ENCODE peak calls at places on chromosomes 1 and 21, in eight cellular contexts. G is H9; O is CD8-positive, alpha-beta T cell; D is IMR-90; C is Karpas-422; P is thoracic aorta; L is CD8-positive, alpha-beta memory T cell; Z is lower lobe of right lung. W is an unnamed sample. For H3K4me1 and H3K9me3, the result is how much of the 10 kb centered on the place peaks cover.

GRCh38 chr1:54081306-54082270 is 28.2 kb downstream of the TCEANC2 start:
- DNase-seq in O (peak), C (peak), P (no peak), Z (peak), G (peak), D (peak), L (peak), W (peak)

GRCh38 chr1:108053291-108054023 is 88.5 kb upstream of the VAV3 start:
- DNase-seq in P (no peak), L (no peak), Z (no peak), C (no peak), D (peak), O (no peak), G (no peak), W (no peak)

GRCh38 chr1:114154146-114154962 is 685 bp upstream of the SYT6 start:
- DNase-seq in P (no peak), L (no peak), O (no peak), Z (peak), C (no peak), D (no peak), G (peak), W (no peak)

GRCh38 chr1:57707631-57708030 is 283.8 kb upstream of the DAB1 start:
- DNase-seq in O (no peak), P (no peak), D (no peak), L (no peak), Z (no peak), G (no peak), C (peak), W (no peak)

GRCh38 chr1:219298581-219299148 is 125.0 kb downstream of the LYPLAL1 start:
- DNase-seq in Z (no peak), L (no peak), G (no peak), D (peak), O (no peak), P (no peak), C (no peak), W (no peak)

GRCh38 chr1:208030320-208031091 is 119.6 kb upstream of the CD34 start:
- DNase-seq in C (no peak), D (peak), Z (no peak), O (no peak), G (no peak), L (no peak), P (no peak), W (no peak)

GRCh38 chr1:28789816-28790215 is 22.2 kb upstream of the OPRD1 start:
- DNase-seq in G (no peak), P (no peak), Z (no peak), L (no peak), D (no peak), O (no peak), C (no peak), W (no peak)

GRCh38 chr1:1059494-1060280 is 14.4 kb downstream of the RNF223 start:
- DNase-seq in G (peak), Z (peak), O (peak), D (peak), P (peak), C (peak), L (peak), W (peak)

GRCh38 chr1:29289493-29289892 is 53.2 kb downstream of the PTPRU start:
- DNase-seq in C (no peak), G (no peak), P (no peak), Z (no peak), O (no peak), D (no peak), L (no peak), W (no peak)

GRCh38 chr1:167518331-167518700 is at the start of gene CD247:
- DNase-seq in L (peak), O (peak), C (no peak), Z (no peak), G (no peak), D (no peak), P (no peak), W (no peak)

GRCh38 chr1:2896824-2897223 is 95.3 kb upstream of the TTC34 start:
- DNase-seq in L (no peak), G (no peak), C (no peak), P (no peak), Z (no peak), D (no peak), O (no peak), W (no peak)

GRCh38 chr1:46202975-46203737 is at the start of gene LURAP1:
- DNase-seq in D (peak), P (no peak), Z (peak), L (peak), G (peak), C (no peak), O (no peak), W (no peak)

GRCh38 chr1:183277821-183278735 is 92.0 kb downstream of the LAMC2 start:
- DNase-seq in Z (no peak), O (no peak), L (no peak), C (no peak), G (no peak), P (no peak), D (peak), W (no peak)

GRCh38 chr1:183278736-183279591 is 92.9 kb downstream of the LAMC2 start:
- DNase-seq in G (no peak), C (peak), P (no peak), D (peak), O (no peak), L (no peak), Z (no peak), W (no peak)

GRCh38 chr1:183274836-183275235 is 88.8 kb downstream of the LAMC2 start:
- DNase-seq in Z (no peak), G (peak), L (no peak), P (no peak), O (no peak), D (no peak), C (no peak), W (no peak)

GRCh38 chr1:183275322-183275721 is 89.3 kb downstream of the LAMC2 start:
- DNase-seq in C (no peak), D (no peak), O (no peak), L (no peak), Z (no peak), G (peak), P (no peak), W (no peak)

DNA sequence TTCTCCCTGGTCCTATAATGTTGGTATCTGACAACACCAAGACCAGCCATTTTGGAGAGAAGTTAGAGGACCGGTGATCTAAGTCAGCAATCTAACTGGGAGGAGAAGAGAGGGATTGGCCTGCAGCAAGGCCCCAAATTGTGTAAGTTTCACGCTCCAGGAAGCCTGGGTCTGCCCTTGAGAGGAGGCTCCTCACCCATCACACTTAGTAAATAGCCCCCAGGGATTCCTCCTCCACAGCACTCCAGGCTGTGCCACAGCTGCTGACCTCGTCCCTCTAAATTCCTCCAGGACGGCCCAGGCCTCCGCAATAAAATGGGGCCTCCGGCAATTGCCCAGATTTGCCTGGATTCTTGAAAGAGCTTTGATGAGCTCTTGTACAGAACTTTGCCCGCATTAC is 90.3 kb downstream of the LAMC2 start:
- DNase-seq in Z (no peak), G (peak), L (no peak), O (no peak), C (no peak), D (no peak), P (no peak), W (no peak)
- H3K4me1 ChIP-seq in Z (under half), G (under half), L (under half), O (under half), C (under half), D (under half), P (under half), W (under half)

GRCh38 chr21:39822042-39822441 is 45.2 kb upstream of the PCP4 start:
- DNase-seq in P (no peak), L (no peak), Z (no peak), C (no peak), G (no peak), O (no peak), D (no peak), W (no peak)

DNA sequence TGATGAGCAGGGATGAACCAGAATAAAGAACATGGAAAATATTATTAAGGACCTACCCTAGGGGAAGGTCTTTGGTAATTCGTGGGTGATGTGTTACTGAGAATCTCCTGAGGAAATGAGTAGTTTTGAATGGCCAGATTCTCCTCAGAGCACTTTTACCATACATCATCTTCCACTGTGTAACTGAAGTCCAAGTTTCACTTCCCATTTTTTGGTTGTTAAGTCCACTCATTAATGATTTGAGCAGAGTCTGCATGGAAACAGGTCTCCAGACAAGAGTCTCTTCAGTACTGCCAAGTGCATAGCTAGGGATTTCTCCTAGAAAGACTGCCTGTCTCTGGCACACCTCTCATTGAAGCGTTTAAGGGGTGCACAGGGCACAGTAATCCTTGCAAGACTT is 48.7 kb upstream of the PCP4 start:
- DNase-seq in Z (no peak), C (peak), P (no peak), L (no peak), O (no peak), D (no peak), G (no peak), W (no peak)
- H3K9me3 ChIP-seq in Z (under half), C (under half), P (under half), L (under half), O (under half), D (under half), G (under half), W (under half)

GRCh38 chr21:39022035-39022900 is 161.0 kb downstream of the PSMG1 start:
- DNase-seq in L (no peak), D (no peak), Z (no peak), O (no peak), P (no peak), C (no peak), G (no peak), W (no peak)
- H3K27ac ChIP-seq in L (no peak), D (peak), Z (peak), O (no peak), P (peak), C (no peak), G (no peak), W (peak)

GRCh38 chr1:43621861-43622260 is 28.1 kb upstream of the KDM4A start:
- DNase-seq in G (no peak), D (no peak), C (no peak), L (no peak), Z (peak), P (no peak), O (no peak), W (no peak)
- H3K4me1 ChIP-seq in G (under half), D (under half), C (under half), L (under half), Z (under half), P (under half), O (under half), W (under half)

DNA sequence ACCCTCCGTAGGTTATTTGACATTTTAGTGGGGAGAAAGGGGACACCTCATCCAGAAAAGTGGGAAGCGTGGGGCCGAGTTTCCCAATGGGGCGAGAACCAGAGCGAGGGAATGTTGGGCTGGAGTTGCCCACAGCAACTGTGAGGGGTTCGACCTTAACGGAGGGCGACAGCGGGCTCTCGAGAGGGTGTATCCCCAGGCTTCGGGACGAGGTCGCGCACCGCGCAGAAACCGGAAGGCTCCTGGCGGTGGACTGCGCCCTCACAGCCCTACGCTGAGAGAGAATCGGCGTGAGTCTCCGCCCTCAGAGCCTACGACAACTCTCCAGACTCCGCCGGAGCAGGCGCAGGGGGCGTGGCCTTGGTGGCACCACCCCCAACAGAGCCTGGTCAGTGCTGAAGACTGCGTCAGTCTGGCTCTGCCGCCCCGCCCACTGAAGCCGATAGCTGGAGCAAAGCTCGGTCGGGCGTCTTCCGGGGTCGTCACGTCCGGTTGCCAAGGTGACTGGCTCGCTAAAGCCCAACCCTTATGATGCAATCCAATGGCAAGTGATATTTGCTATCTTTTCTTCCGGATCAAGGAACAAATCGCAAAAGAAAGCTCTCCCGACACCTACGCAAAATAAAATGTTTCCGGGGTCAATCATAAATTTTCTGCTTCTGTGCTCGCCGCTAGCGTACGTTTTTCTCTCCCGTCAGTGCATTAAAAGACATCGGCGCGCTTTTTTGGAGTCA is at the start of gene LRIF1:
- DNase-seq in Z (peak), L (peak), O (peak), P (peak), C (peak), G (peak), D (peak), W (peak)
- H3K9me3 ChIP-seq in Z (under half), L (under half), O (under half), P (under half), C (under half), G (under half), D (under half), W (under half)

DNA sequence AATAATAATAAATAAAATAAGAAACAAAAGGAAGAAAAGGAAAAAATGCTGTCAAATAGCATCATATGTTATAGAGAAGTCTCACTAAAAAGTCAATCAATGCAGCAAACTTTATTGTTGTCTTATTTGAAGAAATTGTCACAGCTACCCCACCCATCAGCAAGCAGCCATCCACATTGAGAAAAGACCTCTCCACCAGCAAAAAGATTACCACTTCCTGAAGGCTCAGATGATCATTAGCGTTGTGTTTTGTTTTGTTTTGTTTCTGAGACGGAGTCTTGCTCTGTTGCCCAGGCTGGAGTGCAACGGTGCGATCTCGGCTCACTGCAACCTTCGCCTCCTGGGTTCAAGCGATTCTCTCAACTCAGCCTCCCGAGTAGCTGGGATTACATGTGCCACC is 29.0 kb downstream of the ATP2B4 start:
- DNase-seq in Z (no peak), O (no peak), L (no peak), D (no peak), C (no peak), P (no peak), G (no peak), W (no peak)
- H3K27ac ChIP-seq in Z (no peak), O (no peak), L (peak), D (no peak), C (no peak), P (no peak), G (no peak), W (no peak)

GRCh38 chr1:31645274-31645568 is 545 bp upstream of the PEF1 start:
- DNase-seq in O (no peak), G (no peak), P (no peak), Z (no peak), C (no peak), D (no peak), L (no peak), W (no peak)
- H3K4me1 ChIP-seq in O (under half), G (under half), P (half or more), Z (under half), C (under half), D (under half), L (under half), W (under half)

GRCh38 chr21:25036775-25037174 is 570.5 kb downstream of the MRPL39 start:
- DNase-seq in L (no peak), D (no peak), G (no peak), C (no peak), P (no peak), Z (no peak), O (no peak), W (no peak)
- H3K9me3 ChIP-seq in L (under half), D (under half), G (under half), C (under half), P (under half), Z (under half), O (under half), W (under half)

GRCh38 chr21:42040411-42041180 is 30.4 kb upstream of the ZBTB21 start:
- DNase-seq in C (no peak), Z (peak), D (peak), G (no peak), O (no peak), P (peak), L (no peak), W (no peak)

GRCh38 chr21:42041246-42041645 is 29.9 kb upstream of the UMODL1 start:
- DNase-seq in P (no peak), D (no peak), C (no peak), O (no peak), Z (no peak), L (no peak), G (no peak), W (no peak)

GRCh38 chr21:42039470-42039901 is 29.3 kb upstream of the ZBTB21 start:
- DNase-seq in C (no peak), Z (peak), G (no peak), P (no peak), D (peak), L (no peak), O (no peak), W (no peak)

GRCh38 chr21:42038826-42039425 is 28.8 kb upstream of the ZBTB21 start:
- DNase-seq in Z (no peak), D (peak), G (no peak), L (no peak), O (no peak), P (no peak), C (no peak), W (no peak)

DNA sequence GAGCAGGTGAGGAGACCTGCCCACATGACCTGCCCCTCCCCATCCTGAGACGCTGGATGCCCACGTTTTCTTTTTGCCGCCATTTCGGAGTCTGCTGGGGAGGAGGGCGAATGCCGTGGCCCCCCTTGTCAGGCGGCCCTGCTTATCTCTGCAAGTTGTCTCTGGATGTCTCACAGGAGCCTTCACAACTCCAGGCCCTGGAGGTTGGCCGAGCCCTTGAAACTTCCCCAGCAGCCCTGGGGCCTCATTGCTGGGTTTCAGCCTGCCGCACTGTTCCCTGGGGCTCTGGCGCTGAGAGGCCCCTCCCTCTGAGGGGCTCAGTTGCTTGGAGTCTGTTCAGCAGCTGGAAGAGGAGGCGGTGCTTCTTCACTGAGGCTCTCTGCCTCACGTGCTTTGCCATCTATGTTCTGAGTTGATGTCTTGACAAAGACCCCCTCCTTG is 29.8 kb upstream of the ZBTB21 start:
- DNase-seq in D (peak), G (no peak), O (no peak), P (no peak), C (no peak), L (no peak), Z (peak), W (no peak)
- H3K27ac ChIP-seq in D (peak), G (no peak), O (no peak), P (peak), C (no peak), L (no peak), Z (peak), W (peak)

GRCh38 chr21:41368361-41369104 is 6.7 kb downstream of the MX2 start:
- DNase-seq in C (peak), P (no peak), O (no peak), Z (no peak), D (no peak), G (no peak), L (no peak), W (no peak)
- H3K4me1 ChIP-seq in C (under half), P (under half), O (half or more), Z (under half), D (under half), G (under half), L (half or more), W (under half)

W was measured in pancreas.